ENCODE peak calls at places on chromosomes 12 and 14, in four cellular contexts. S, L, G and R are unnamed samples.
A peak's percentile ranks its signal among the peaks of the same experiment; 100 is the strongest.

GRCh38 chr12:123017753-123018152 is 37.3 kb downstream of the ARL6IP4 start:
- DNase-seq in S (no peak), L (no peak), G (no peak), R (no peak)

GRCh38 chr14:76687611-76688372 is 73.5 kb upstream of the VASH1 start:
- DNase-seq in S (no peak), L (no peak), G (no peak), R (no peak)

GRCh38 chr12:8687846-8688601 is 9.8 kb upstream of the RIMKLB start:
- DNase-seq in S (peak; percentile 26), L (peak; percentile 56), G (peak; percentile 27), R (peak; percentile 74)

GRCh38 chr12:65825573-65826512 is 1.6 kb downstream of the HMGA2 start:
- DNase-seq in S (peak; percentile 90), L (peak; percentile 82), G (no peak), R (no peak)

GRCh38 chr14:42192659-42193425 is 586.2 kb downstream of the LRFN5 start:
- DNase-seq in S (no peak), L (no peak), G (peak; percentile 65), R (no peak)

GRCh38 chr12:120646044-120646443 is 5.6 kb downstream of the CABP1 start:
- DNase-seq in S (no peak), L (no peak), G (no peak), R (no peak)

GRCh38 chr12:47141459-47141858 is 61.7 kb upstream of the AMIGO2 start:
- DNase-seq in S (no peak), L (peak; percentile 34), G (no peak), R (no peak)

GRCh38 chr12:125143491-125143890 is 78.3 kb downstream of the AACS start:
- DNase-seq in S (no peak), L (no peak), G (no peak), R (no peak)

GRCh38 chr12:39165338-39165737 is 259.9 kb upstream of the CPNE8 start:
- DNase-seq in S (no peak), L (no peak), G (no peak), R (no peak)

GRCh38 chr12:121334513-121335343 is 17.5 kb downstream of the ANAPC5 start:
- DNase-seq in S (peak; percentile 72), L (peak; percentile 86), G (peak; percentile 46), R (peak; percentile 76)

GRCh38 chr14:101024686-101025085 is 121.2 kb upstream of the RTL1 start:
- DNase-seq in S (no peak), L (no peak), G (no peak), R (no peak)

GRCh38 chr12:106123551-106123991 is 15.2 kb downstream of the NUAK1 start:
- DNase-seq in S (no peak), L (no peak), G (no peak), R (no peak)

GRCh38 chr14:45891417-45892080 is 638.5 kb upstream of the MIS18BP1 start:
- DNase-seq in S (peak; percentile 70), L (peak; percentile 58), G (no peak), R (no peak)

GRCh38 chr14:75715926-75716780 is 55.1 kb downstream of the TTLL5 start:
- DNase-seq in S (no peak), L (peak; percentile 23), G (no peak), R (no peak)

GRCh38 chr12:87779016-87779415 is 250.2 kb downstream of the C12orf50 start:
- DNase-seq in S (no peak), L (no peak), G (no peak), R (no peak)

GRCh38 chr12:18799561-18799960 is 61.6 kb downstream of the CAPZA3 start:
- DNase-seq in S (no peak), L (no peak), G (no peak), R (no peak)

GRCh38 chr14:22803575-22803974 is 11.7 kb downstream of the SLC7A7 start:
- DNase-seq in S (no peak), L (no peak), G (no peak), R (peak; percentile 57)

GRCh38 chr12:93106910-93107309 is 177.8 kb upstream of the EEA1 start:
- DNase-seq in S (no peak), L (no peak), G (no peak), R (no peak)

GRCh38 chr14:103372552-103373304 is 12.5 kb upstream of the MARK3 start:
- DNase-seq in S (peak; percentile 12), L (peak; percentile 24), G (peak; percentile 72), R (no peak)

GRCh38 chr12:57521475-57522018 is 1.1 kb upstream of the MBD6 start:
- DNase-seq in S (peak; percentile 78), L (peak; percentile 65), G (no peak), R (no peak)

GRCh38 chr12:74111688-74112360 is 425.8 kb upstream of the ATXN7L3B start:
- DNase-seq in S (peak; percentile 61), L (peak; percentile 80), G (peak; percentile 52), R (peak; percentile 11)

GRCh38 chr12:95259368-95259767 is 41.8 kb downstream of the VEZT start:
- DNase-seq in S (no peak), L (no peak), G (no peak), R (no peak)

GRCh38 chr12:95258803-95259202 is 41.2 kb downstream of the VEZT start:
- DNase-seq in S (no peak), L (no peak), G (no peak), R (no peak)

GRCh38 chr12:95258146-95258545 is 40.5 kb downstream of the VEZT start:
- DNase-seq in S (no peak), L (no peak), G (no peak), R (no peak)

GRCh38 chr12:95262808-95263207 is 45.2 kb downstream of the VEZT start:
- DNase-seq in S (no peak), L (no peak), G (no peak), R (no peak)

GRCh38 chr12:95261109-95261508 is 43.5 kb downstream of the VEZT start:
- DNase-seq in S (no peak), L (no peak), G (no peak), R (no peak)
- TF ChIP-seq EZH2phosphoT487 in S (no peak), L (no peak), G (no peak), R (no peak)

GRCh38 chr14:97411938-97412612 is 614.9 kb downstream of the VRK1 start:
- DNase-seq in S (peak; percentile 84), L (peak; percentile 76), G (no peak), R (no peak)

GRCh38 chr14:97407701-97408407 is 610.7 kb downstream of the VRK1 start:
- DNase-seq in S (no peak), L (peak; percentile 30), G (no peak), R (no peak)

GRCh38 chr14:97408503-97408902 is 611.3 kb downstream of the VRK1 start:
- DNase-seq in S (no peak), L (no peak), G (no peak), R (no peak)

GRCh38 chr14:97410667-97411286 is 613.6 kb downstream of the VRK1 start:
- DNase-seq in S (peak; percentile 28), L (peak; percentile 36), G (no peak), R (no peak)

GRCh38 chr14:97408937-97409860 is 612.0 kb downstream of the VRK1 start:
- DNase-seq in S (no peak), L (no peak), G (no peak), R (no peak)
- H3K4me3 ChIP-seq in S (no peak overlapping the region), L (no peak overlapping the region), G (no peak overlapping the region), R (no peak overlapping the region)

GRCh38 chr14:90893510-90893909 is 77.3 kb upstream of the TTC7B start:
- DNase-seq in S (no peak), L (no peak), G (no peak), R (no peak)

GRCh38 chr14:90894241-90894640 is 78.0 kb upstream of the TTC7B start:
- DNase-seq in S (no peak), L (no peak), G (no peak), R (no peak)

GRCh38 chr14:90893028-90893427 is 76.8 kb upstream of the TTC7B start:
- DNase-seq in S (no peak), L (no peak), G (no peak), R (no peak)

GRCh38 chr14:90900712-90901111 is 84.5 kb upstream of the TTC7B start:
- DNase-seq in S (no peak), L (no peak), G (no peak), R (no peak)

GRCh38 chr14:90897022-90897421 is 80.8 kb upstream of the TTC7B start:
- DNase-seq in S (no peak), L (no peak), G (no peak), R (no peak)
- H3K36me3 ChIP-seq in S (no peaks in the 10 kb centered on the region), L (no peaks in the 10 kb centered on the region), G (no peaks in the 10 kb centered on the region), R (peaks cover 8% of the 10 kb centered on the region)

GRCh38 chr12:10031771-10032175 is 1.3 kb downstream of the CLEC9A start:
- DNase-seq in S (no peak), L (peak; percentile 67), G (no peak), R (no peak)
- TF ChIP-seq EZH2phosphoT487 in S (no peak), L (no peak), G (no peak), R (no peak)

GRCh38 chr14:24063263-24063836 is 8.0 kb upstream of the CPNE6 start:
- DNase-seq in S (no peak), L (no peak), G (no peak), R (no peak)

GRCh38 chr14:24065408-24065807 is 6.0 kb upstream of the CPNE6 start:
- DNase-seq in S (no peak), L (no peak), G (no peak), R (no peak)

GRCh38 chr14:24066490-24067132 is 4.8 kb upstream of the CPNE6 start:
- DNase-seq in S (no peak), L (no peak), G (no peak), R (no peak)

GRCh38 chr14:24064091-24064795 is 7.1 kb upstream of the CPNE6 start:
- DNase-seq in S (no peak), L (no peak), G (no peak), R (no peak)

DNA sequence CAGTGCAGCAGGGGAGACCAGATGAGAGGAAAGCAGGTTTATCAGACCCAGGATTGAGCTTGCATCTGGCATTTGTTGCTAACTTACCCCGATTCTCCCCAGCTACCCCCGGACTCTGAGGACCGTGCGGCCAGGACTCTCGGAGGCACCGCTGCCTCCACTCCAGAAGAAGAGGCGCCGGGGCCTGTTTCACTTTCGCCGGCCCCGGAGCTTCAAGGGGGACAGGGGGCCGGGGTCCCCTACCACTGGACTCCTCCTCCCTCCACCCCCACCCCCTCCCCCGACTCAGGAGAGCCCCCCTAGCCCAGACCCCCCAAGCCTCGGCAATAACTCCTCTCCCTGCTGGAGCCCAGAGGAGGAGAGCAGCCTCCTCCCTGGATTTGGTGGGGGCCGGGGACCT is 6.5 kb upstream of the CPNE6 start:
- DNase-seq in S (no peak), L (no peak), G (no peak), R (no peak)
- H3K4me3 ChIP-seq in S (no peak overlapping the region), L (no peak overlapping the region), G (no peak overlapping the region), R (no peak overlapping the region)

GRCh38 chr12:114678718-114679117 is 5.3 kb downstream of the TBX3 start:
- DNase-seq in S (no peak), L (peak; percentile 7), G (no peak), R (no peak)
- H3K36me3 ChIP-seq in S (no peaks in the 10 kb centered on the region), L (no peaks in the 10 kb centered on the region), G (peaks cover 3% of the 10 kb centered on the region), R (no peaks in the 10 kb centered on the region)

DNA sequence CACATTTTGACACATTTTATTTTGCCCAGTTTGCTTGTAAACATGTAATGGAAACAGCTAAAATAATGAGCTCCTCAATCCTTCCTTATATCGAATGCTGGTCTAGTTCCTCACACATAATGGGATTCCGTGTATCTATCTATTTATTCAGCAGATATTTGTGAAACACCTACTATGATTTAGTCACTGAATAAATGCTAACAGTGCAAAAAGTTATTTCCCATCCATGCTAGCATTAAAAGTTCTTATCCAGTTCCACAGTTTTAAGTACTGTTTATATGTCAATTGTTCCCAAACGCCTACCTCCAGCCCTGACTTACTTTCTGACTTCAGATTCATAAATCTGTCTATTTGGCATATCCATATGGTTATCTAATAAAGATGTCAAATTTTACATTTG is 1788.7 kb upstream of the FLRT2 start:
- DNase-seq in S (no peak), L (no peak), G (no peak), R (no peak)
- TF ChIP-seq EZH2phosphoT487 in S (no peak), L (no peak), G (no peak), R (no peak)